ENCODE peak calls at places on chromosome 17, in ten cellular contexts. A is effector CD4-positive, alpha-beta T cell; W is activated T-cell treated with anti-CD3 and anti-CD28 coated beads, Interleukin-2, amount 50 U/mL, for 48 hours; L is IMR-90; T is GM19239; X is SK-N-DZ; Z is head of caudate nucleus; M is NCI-H1694 treated with DMSO at 0.1 percent for 48 hours; P is left ventricle myocardium inferior; C is NCI-H1048. O is an unnamed sample.

GRCh38 chr17:50692448-50693040 is 15.2 kb downstream of the ANKRD40 start:
- DNase-seq in A (no peak), W (no peak), L (no peak), T (no peak), X (peak; percentile 87), Z (no peak), M (no peak), P (no peak), C (no peak), O (no peak)

GRCh38 chr17:60908324-60908723 is 230.7 kb downstream of the BCAS3 start:
- DNase-seq in A (no peak), W (no peak), L (no peak), T (no peak), X (no peak), Z (no peak), M (no peak), P (no peak), C (no peak), O (no peak)

GRCh38 chr17:31391496-31391949 is at the start of gene RAB11FIP4:
- DNase-seq in A (no peak), W (peak; percentile 24), L (no peak), T (no peak), X (no peak), Z (peak; percentile 66), M (no peak), P (no peak), C (no peak), O (no peak)

GRCh38 chr17:4186244-4186920 is 43.4 kb downstream of the CYB5D2 start:
- DNase-seq in A (no peak), W (no peak), L (no peak), T (no peak), X (no peak), Z (no peak), M (no peak), P (no peak), C (no peak), O (peak; percentile 83)

GRCh38 chr17:46851029-46851741 is at the start of gene WNT9B:
- DNase-seq in A (peak; percentile 10), W (no peak), L (no peak), T (no peak), X (no peak), Z (no peak), M (no peak), P (no peak), C (peak; percentile 29), O (peak; percentile 79)

GRCh38 chr17:9987779-9988585 is 82.9 kb upstream of the RCVRN start:
- DNase-seq in A (no peak), W (peak; percentile 39), L (peak; percentile 21), T (peak; percentile 54), X (peak; percentile 7), Z (no peak), M (no peak), P (peak; percentile 31), C (no peak), O (no peak)

GRCh38 chr17:28746611-28747045 is 2.8 kb downstream of the TRAF4 start:
- DNase-seq in A (no peak), W (no peak), L (no peak), T (no peak), X (peak; percentile 57), Z (peak; percentile 52), M (peak; percentile 80), P (no peak), C (no peak), O (peak; percentile 91)

GRCh38 chr17:40443988-40444899 is 994 bp downstream of the IGFBP4 start:
- DNase-seq in A (no peak), W (peak; percentile 62), L (peak; percentile 19), T (no peak), X (no peak), Z (no peak), M (no peak), P (no peak), C (no peak), O (no peak)

GRCh38 chr17:82795615-82796014 is 43.8 kb downstream of the TBCD start:
- DNase-seq in A (no peak), W (no peak), L (no peak), T (no peak), X (no peak), Z (no peak), M (no peak), P (no peak), C (no peak), O (no peak)

GRCh38 chr17:75640556-75641119 is 7.4 kb downstream of the SMIM5 start:
- DNase-seq in A (no peak), W (no peak), L (no peak), T (no peak), X (no peak), Z (no peak), M (no peak), P (no peak), C (no peak), O (peak; percentile 76)

GRCh38 chr17:50255766-50256480 is 18.3 kb upstream of the TMEM92 start:
- DNase-seq in A (no peak), W (no peak), L (no peak), T (no peak), X (no peak), Z (no peak), M (no peak), P (no peak), C (no peak), O (peak; percentile 43)

GRCh38 chr17:83178533-83179201 is 99.3 kb downstream of the METRNL start:
- DNase-seq in A (no peak), W (no peak), L (no peak), T (no peak), X (peak; percentile 43), Z (peak; percentile 6), M (no peak), P (no peak), C (no peak), O (peak; percentile 60)

GRCh38 chr17:8466466-8466865 is 30.8 kb downstream of the NDEL1 start:
- DNase-seq in A (no peak), W (no peak), L (peak; percentile 56), T (no peak), X (no peak), Z (no peak), M (no peak), P (no peak), C (no peak), O (no peak)

O was measured in kidney.